ENCODE peak calls at places on chromosomes 13 and 19, in seven cellular contexts. J, C, L, W, D, P and T are unnamed samples.

GRCh38 chr13:51801631-51802099 is 2.3 kb downstream of the DHRS12 start:
- DNase-seq in J (peak), C (peak), L (no peak), W (no peak), D (no peak), P (peak), T (no peak)

GRCh38 chr19:926595-927043 is 784 bp downstream of the ARID3A start:
- DNase-seq in J (peak), C (peak), L (no peak), W (peak), D (no peak), P (peak), T (no peak)

GRCh38 chr19:2691951-2692350 is 10.5 kb downstream of the GNG7 start:
- DNase-seq in J (no peak), C (no peak), L (no peak), W (no peak), D (no peak), P (no peak), T (no peak)

GRCh38 chr19:3721131-3721899 is 13.1 kb downstream of the TJP3 start:
- DNase-seq in J (peak), C (peak), L (peak), W (peak), D (peak), P (peak), T (peak)

GRCh38 chr13:99404005-99404755 is 97.0 kb upstream of the GPR183 start:
- DNase-seq in J (no peak), C (no peak), L (no peak), W (peak), D (no peak), P (no peak), T (no peak)

GRCh38 chr19:46550684-46551083 is 50.4 kb upstream of the CALM3 start:
- DNase-seq in J (no peak), C (no peak), L (no peak), W (no peak), D (no peak), P (no peak), T (no peak)

GRCh38 chr13:98275711-98276171 is 98.7 kb upstream of the RNF113B start:
- DNase-seq in J (no peak), C (no peak), L (no peak), W (no peak), D (no peak), P (no peak), T (no peak)

GRCh38 chr13:33345842-33346241 is 60.3 kb upstream of the STARD13 start:
- DNase-seq in J (no peak), C (no peak), L (no peak), W (no peak), D (no peak), P (no peak), T (no peak)

GRCh38 chr13:36395280-36395679 is 37.0 kb upstream of the CCNA1 start:
- DNase-seq in J (no peak), C (no peak), L (peak), W (peak), D (peak), P (no peak), T (no peak)

GRCh38 chr19:30155529-30156200 is 213.6 kb downstream of the URI1 start:
- DNase-seq in J (no peak), C (no peak), L (no peak), W (no peak), D (no peak), P (no peak), T (no peak)

GRCh38 chr13:100451923-100452322 is 136.7 kb downstream of the GGACT start:
- DNase-seq in J (no peak), C (no peak), L (no peak), W (no peak), D (no peak), P (no peak), T (no peak)

GRCh38 chr13:99908129-99908805 is 63.3 kb downstream of the ZIC5 start:
- DNase-seq in J (no peak), C (no peak), L (no peak), W (no peak), D (no peak), P (peak), T (no peak)

GRCh38 chr13:29733069-29733700 is 117.2 kb downstream of the UBL3 start:
- DNase-seq in J (no peak), C (no peak), L (no peak), W (no peak), D (no peak), P (no peak), T (no peak)

GRCh38 chr13:45280751-45281634 is 60.0 kb downstream of the TPT1 start:
- DNase-seq in J (no peak), C (peak), L (peak), W (peak), D (peak), P (peak), T (peak)

GRCh38 chr13:113113846-113114271 is 8.3 kb downstream of the F7 start:
- DNase-seq in J (peak), C (no peak), L (no peak), W (no peak), D (no peak), P (peak), T (no peak)

GRCh38 chr13:75869981-75870380 is 233.9 kb downstream of the LMO7 start:
- DNase-seq in J (no peak), C (no peak), L (no peak), W (no peak), D (no peak), P (no peak), T (no peak)

GRCh38 chr19:51016798-51017683 is 2.5 kb downstream of the KLK10 start:
- DNase-seq in J (no peak), C (peak), L (no peak), W (peak), D (peak), P (peak), T (no peak)

GRCh38 chr13:80716610-80717081 is 375.7 kb upstream of the SPRY2 start:
- DNase-seq in J (no peak), C (no peak), L (no peak), W (no peak), D (no peak), P (no peak), T (no peak)

GRCh38 chr19:8366961-8367326 is 3.0 kb downstream of the ANGPTL4 start:
- DNase-seq in J (no peak), C (no peak), L (no peak), W (no peak), D (no peak), P (peak), T (no peak)

GRCh38 chr19:8368136-8368535 is 4.2 kb downstream of the ANGPTL4 start:
- DNase-seq in J (no peak), C (no peak), L (no peak), W (no peak), D (no peak), P (no peak), T (no peak)

GRCh38 chr19:8370176-8371010 is 6.4 kb downstream of the ANGPTL4 start:
- DNase-seq in J (no peak), C (peak), L (no peak), W (no peak), D (no peak), P (no peak), T (no peak)

GRCh38 chr19:8366121-8366581 is 2.2 kb downstream of the ANGPTL4 start:
- DNase-seq in J (no peak), C (no peak), L (no peak), W (no peak), D (no peak), P (no peak), T (no peak)

GRCh38 chr19:8367327-8368001 is 3.5 kb downstream of the ANGPTL4 start:
- DNase-seq in J (peak), C (peak), L (peak), W (peak), D (peak), P (peak), T (peak)
- H3K27ac ChIP-seq in J (peak), C (peak), L (peak), W (peak), D (peak), P (peak), T (no peak)

GRCh38 chr19:39164289-39164688 is 32.5 kb upstream of the NCCRP1 start:
- DNase-seq in J (no peak), C (no peak), L (no peak), W (no peak), D (no peak), P (no peak), T (no peak)

GRCh38 chr19:39168258-39169142 is 28.3 kb upstream of the NCCRP1 start:
- DNase-seq in J (no peak), C (no peak), L (no peak), W (no peak), D (no peak), P (no peak), T (no peak)

GRCh38 chr19:39165857-39166256 is 30.9 kb upstream of the NCCRP1 start:
- DNase-seq in J (no peak), C (no peak), L (no peak), W (no peak), D (no peak), P (no peak), T (no peak)

GRCh38 chr19:39167461-39168257 is 29.1 kb upstream of the NCCRP1 start:
- DNase-seq in J (peak), C (no peak), L (no peak), W (peak), D (no peak), P (no peak), T (no peak)

DNA sequence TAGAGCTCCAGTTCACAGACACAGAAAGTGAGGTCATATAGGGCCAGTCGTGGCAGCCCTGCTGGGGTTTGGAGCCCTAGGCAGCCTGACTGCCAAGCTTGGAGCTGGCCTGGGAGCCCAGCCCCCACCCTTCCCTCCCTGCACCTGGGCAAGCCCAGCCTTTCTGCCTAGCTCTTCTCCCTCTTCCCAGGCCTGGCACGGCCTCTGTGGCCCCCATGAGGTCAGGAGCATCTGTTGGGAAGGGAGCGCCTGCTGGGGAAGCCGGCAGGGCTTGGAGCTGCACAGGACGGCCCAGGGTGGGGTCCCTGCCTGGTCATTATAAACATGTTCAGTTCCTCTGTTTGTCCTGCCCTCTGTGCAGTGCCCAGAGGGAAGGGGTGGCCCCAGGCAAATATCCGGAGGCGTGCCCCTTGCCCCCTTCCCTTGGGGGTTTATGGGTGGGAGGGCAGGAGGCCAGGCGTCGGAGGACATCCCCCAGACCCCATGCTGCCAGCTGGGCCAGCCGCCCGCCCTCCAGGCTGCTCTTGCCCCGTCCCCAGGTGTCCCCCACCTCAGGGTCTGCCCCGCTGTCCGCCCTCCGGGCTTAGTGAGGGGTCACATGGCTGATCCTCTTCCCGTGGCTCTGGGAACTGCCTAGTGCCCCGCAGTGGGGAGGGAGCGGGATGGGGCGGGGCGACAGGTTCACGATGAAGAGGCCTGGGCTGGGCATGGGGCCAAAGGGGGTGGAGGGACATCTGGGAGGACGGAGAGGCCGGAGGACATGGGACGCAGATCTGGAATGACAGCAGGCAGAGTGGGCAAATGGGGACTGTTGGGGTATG is 30.0 kb upstream of the NCCRP1 start:
- DNase-seq in J (peak), C (peak), L (no peak), W (peak), D (no peak), P (peak), T (no peak)
- H3K27ac ChIP-seq in J (peak), C (peak), L (no peak), W (peak), D (no peak), P (no peak), T (peak)

GRCh38 chr13:73945871-73946270 is 188.3 kb downstream of the KLF12 start:
- DNase-seq in J (no peak), C (no peak), L (no peak), W (no peak), D (no peak), P (no peak), T (no peak)
- H3K27ac ChIP-seq in J (no peak), C (no peak), L (peak), W (no peak), D (no peak), P (no peak), T (no peak)

DNA sequence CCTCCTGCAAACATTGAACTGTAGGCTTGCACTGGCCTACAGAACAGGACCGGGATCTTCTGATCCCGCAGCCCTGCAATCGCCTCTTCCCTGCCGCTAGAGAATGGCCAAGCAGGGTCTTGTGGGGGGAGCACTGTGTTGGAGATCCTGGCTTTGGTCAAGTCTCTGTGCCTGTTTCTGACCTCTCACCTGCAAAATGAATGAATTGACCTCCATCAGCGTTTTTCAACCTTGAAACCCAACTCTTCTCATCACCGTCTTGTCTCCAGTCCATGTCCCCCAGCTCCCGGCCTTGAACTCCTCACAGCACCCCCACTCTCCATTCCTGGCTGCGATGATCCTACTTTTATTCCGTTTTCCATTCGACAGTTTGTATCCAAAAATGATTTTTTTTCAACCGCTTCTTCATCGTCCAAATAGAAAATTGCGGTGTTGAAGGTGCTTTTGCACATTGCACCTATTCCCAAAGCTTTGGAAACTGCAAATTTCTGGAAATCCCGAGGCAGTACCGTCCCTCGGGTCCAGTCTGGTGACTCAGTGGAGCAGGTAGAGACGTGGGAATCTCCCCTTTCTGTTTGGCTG is 2.0 kb downstream of the MYO9B start:
- DNase-seq in J (no peak), C (no peak), L (no peak), W (no peak), D (no peak), P (no peak), T (no peak)
- H3K27ac ChIP-seq in J (no peak), C (peak), L (peak), W (peak), D (peak), P (peak), T (peak)

GRCh38 chr13:89402211-89402610 is 1731.0 kb downstream of the SLITRK5 start:
- DNase-seq in J (no peak), C (no peak), L (no peak), W (no peak), D (no peak), P (no peak), T (no peak)

DNA sequence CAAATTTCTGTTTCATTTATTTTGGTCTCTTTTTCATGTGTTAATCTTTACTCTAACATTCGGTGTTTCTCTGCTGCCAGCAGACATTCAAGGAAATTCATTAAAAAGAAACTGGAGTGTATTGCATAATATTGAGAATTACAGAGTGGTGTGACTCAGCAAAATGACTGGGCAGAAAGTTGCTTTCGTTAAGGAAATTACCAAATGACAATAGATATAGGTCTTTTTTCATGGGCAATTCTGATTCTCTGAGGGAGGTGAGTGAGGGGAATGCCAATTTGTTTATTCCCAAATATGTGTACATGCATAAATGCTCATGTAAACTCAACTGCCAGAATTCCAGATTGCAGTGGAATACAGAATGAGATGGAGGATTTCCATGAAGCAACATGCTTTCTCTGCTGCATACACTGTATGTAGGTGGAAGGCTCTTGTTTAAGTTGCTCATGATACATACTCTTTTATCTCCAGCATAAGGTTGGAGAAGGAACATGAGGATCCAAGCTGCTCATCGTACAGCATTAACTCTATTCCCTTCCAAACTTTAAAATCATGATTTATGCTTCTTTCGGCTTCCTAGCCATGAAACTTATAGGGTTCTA is 1730.1 kb downstream of the SLITRK5 start:
- DNase-seq in J (no peak), C (no peak), L (peak), W (peak), D (peak), P (no peak), T (peak)
- H3K27ac ChIP-seq in J (peak), C (no peak), L (peak), W (no peak), D (peak), P (peak), T (peak)

DNA sequence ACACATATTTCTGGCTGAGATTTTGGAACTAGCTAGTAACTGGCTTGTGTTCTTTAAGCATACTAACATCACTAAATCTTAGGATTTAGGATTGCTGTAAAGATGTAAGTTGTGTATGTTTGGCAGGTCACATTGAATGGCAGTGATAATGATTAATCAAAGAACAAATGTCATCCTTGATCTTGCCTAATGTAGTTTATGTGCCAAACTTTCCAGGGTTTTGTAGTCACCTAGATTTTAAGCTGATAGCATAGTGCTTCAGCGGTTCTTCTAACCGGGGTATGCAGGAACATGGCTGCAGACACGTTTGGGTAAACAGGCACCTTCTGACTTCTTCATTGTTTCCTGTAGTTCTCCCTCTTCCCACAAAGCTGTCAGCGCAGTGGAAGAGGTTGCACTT is 9.7 kb downstream of the CLN5 start:
- DNase-seq in J (no peak), C (no peak), L (no peak), W (no peak), D (no peak), P (no peak), T (no peak)
- H3K27ac ChIP-seq in J (no peak), C (no peak), L (no peak), W (no peak), D (no peak), P (no peak), T (no peak)

DNA sequence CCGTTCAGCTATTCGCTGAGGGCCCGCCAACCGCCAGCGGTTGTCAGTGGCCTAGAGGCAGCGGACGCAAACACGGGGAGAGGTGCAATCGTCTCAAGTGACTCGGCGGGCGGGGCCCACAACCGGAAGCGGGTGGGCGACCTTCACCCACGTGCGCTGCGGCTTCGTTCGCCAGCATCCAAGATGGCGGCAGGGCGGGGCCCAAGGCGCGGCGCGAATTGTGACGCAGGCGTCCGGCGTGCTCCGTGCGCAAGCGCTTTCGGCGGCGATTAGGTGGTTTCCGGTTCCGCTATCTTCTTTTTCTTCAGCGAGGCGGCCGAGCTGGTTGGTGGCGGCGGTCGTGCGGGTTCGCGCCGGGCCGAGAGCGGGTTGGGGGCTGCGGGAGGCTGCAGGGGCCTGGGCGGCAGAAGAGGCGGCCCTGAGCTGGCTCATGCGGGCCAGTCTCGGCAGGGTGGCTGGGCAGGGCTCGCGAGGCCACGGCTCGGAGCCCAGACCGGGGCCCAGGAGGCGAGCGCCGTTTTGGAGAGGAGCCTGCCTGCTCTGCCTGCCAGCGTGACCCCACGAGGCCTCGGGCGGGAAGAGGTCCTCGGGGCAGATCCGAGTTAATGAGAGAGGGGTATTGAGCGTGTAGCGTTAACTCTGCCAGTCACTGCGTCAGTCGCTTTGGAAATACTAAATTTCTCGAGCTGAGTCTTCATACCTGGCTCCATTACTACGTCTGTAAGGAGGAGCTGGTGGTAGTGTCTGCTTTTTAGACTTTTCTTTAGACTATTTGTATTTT is at the start of gene UBA52:
- DNase-seq in J (peak), C (peak), L (peak), W (peak), D (peak), P (peak), T (peak)
- H3K27ac ChIP-seq in J (peak), C (peak), L (peak), W (peak), D (peak), P (peak), T (peak)

DNA sequence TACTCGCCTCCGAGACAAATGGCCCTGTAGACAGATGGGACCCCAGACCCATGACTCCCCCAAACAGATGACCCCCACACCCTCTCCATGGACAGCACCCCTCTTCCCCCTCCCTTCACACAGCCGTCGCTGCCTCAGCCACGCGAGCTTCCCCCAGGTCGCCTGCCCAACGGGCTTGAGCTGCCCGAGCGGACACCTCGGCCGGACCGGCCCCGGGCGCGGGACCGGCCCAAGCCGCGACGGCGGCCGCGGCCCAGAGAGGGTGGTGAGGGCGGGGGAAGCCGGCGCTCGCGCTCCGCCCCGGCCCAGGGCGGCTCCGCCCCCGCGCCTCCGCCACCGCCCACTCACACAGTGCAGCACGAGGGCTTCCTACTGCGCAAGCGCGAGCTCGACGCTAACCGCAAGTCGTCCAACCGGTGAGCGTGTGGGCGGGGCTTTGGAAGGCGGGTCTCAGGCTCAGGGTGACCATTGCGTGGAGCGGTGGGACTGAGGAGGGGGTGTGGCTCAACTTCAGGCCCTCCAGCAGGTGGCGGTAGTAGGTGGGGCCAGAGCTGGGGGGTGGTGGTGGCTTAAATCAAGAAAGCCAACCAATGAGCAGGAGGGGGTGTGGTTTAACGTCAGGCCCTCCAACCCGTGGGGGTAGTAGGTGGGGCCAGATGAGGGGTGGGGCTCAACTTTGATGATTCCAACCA is 6.2 kb upstream of the SHKBP1 start:
- DNase-seq in J (peak), C (peak), L (peak), W (peak), D (peak), P (peak), T (peak)
- H3K27ac ChIP-seq in J (no peak), C (peak), L (peak), W (peak), D (peak), P (no peak), T (peak)